ENCODE peak calls at places on chromosomes 5 and 9, in ten cellular contexts. One of them, this sample, is unnamed.

GRCh38 chr5:154740957-154741356 is 14.2 kb upstream of the LARP1 start:
- DNase-seq in HT1080: no peak
- DNase-seq in mucosa of gallbladder: no peak
- DNase-seq in naive thymus-derived CD8-positive, alpha-beta T cell: no peak
- DNase-seq in GM06990: no peak
- DNase-seq in T-helper 17 cell: no peak
- DNase-seq in hepatocyte: no peak
- DNase-seq in MM.1S: no peak
- DNase-seq in CD8-positive, alpha-beta memory T cell: no peak
- DNase-seq in NCI-H526 treated with DMSO at 0.1 percent for 48 hours: no peak
- DNase-seq in this sample: no peak

GRCh38 chr5:149930754-149931574 is 13.6 kb downstream of the PDE6A start:
- DNase-seq in naive thymus-derived CD8-positive, alpha-beta T cell: no peak
- DNase-seq in MM.1S: no peak
- DNase-seq in CD8-positive, alpha-beta memory T cell: no peak
- DNase-seq in T-helper 17 cell: no peak
- DNase-seq in NCI-H526 treated with DMSO at 0.1 percent for 48 hours: no peak
- DNase-seq in hepatocyte: no peak
- DNase-seq in GM06990: no peak
- DNase-seq in mucosa of gallbladder: no peak
- DNase-seq in HT1080: no peak
- DNase-seq in this sample: no peak

GRCh38 chr5:9927106-9927505 is 297.0 kb upstream of the TAS2R1 start:
- DNase-seq in hepatocyte: no peak
- DNase-seq in naive thymus-derived CD8-positive, alpha-beta T cell: no peak
- DNase-seq in CD8-positive, alpha-beta memory T cell: no peak
- DNase-seq in MM.1S: no peak
- DNase-seq in T-helper 17 cell: no peak
- DNase-seq in NCI-H526 treated with DMSO at 0.1 percent for 48 hours: no peak
- DNase-seq in mucosa of gallbladder: no peak
- DNase-seq in GM06990: no peak
- DNase-seq in HT1080: no peak
- DNase-seq in this sample: no peak

GRCh38 chr9:127703289-127703946 is 3.4 kb upstream of the CFAP157 start:
- DNase-seq in CD8-positive, alpha-beta memory T cell: no peak
- DNase-seq in hepatocyte: no peak
- DNase-seq in mucosa of gallbladder: no peak
- DNase-seq in naive thymus-derived CD8-positive, alpha-beta T cell: no peak
- DNase-seq in HT1080: no peak
- DNase-seq in NCI-H526 treated with DMSO at 0.1 percent for 48 hours: no peak
- DNase-seq in GM06990: no peak
- DNase-seq in T-helper 17 cell: no peak
- DNase-seq in MM.1S: no peak
- DNase-seq in this sample: no peak

GRCh38 chr5:1763548-1763911 is 36.1 kb downstream of the MRPL36 start:
- DNase-seq in MM.1S: no peak
- DNase-seq in NCI-H526 treated with DMSO at 0.1 percent for 48 hours: no peak
- DNase-seq in T-helper 17 cell: no peak
- DNase-seq in naive thymus-derived CD8-positive, alpha-beta T cell: peak; percentile 32
- DNase-seq in hepatocyte: peak; percentile 48
- DNase-seq in CD8-positive, alpha-beta memory T cell: no peak
- DNase-seq in mucosa of gallbladder: no peak
- DNase-seq in HT1080: peak; percentile 60
- DNase-seq in GM06990: no peak
- DNase-seq in this sample: peak; percentile 64

GRCh38 chr9:128704356-128704670 is 2.0 kb downstream of the PKN3 start:
- DNase-seq in naive thymus-derived CD8-positive, alpha-beta T cell: no peak
- DNase-seq in MM.1S: no peak
- DNase-seq in T-helper 17 cell: no peak
- DNase-seq in CD8-positive, alpha-beta memory T cell: no peak
- DNase-seq in mucosa of gallbladder: no peak
- DNase-seq in GM06990: no peak
- DNase-seq in NCI-H526 treated with DMSO at 0.1 percent for 48 hours: no peak
- DNase-seq in hepatocyte: no peak
- DNase-seq in HT1080: no peak
- DNase-seq in this sample: no peak

GRCh38 chr9:36462245-36462644 is 62.2 kb upstream of the RNF38 start:
- DNase-seq in MM.1S: no peak
- DNase-seq in T-helper 17 cell: no peak
- DNase-seq in HT1080: no peak
- DNase-seq in hepatocyte: no peak
- DNase-seq in mucosa of gallbladder: no peak
- DNase-seq in naive thymus-derived CD8-positive, alpha-beta T cell: no peak
- DNase-seq in CD8-positive, alpha-beta memory T cell: no peak
- DNase-seq in NCI-H526 treated with DMSO at 0.1 percent for 48 hours: no peak
- DNase-seq in GM06990: no peak
- DNase-seq in this sample: no peak

GRCh38 chr9:87193925-87194380 is 246.6 kb upstream of the GAS1 start:
- DNase-seq in NCI-H526 treated with DMSO at 0.1 percent for 48 hours: no peak
- DNase-seq in MM.1S: no peak
- DNase-seq in mucosa of gallbladder: peak; percentile 13
- DNase-seq in naive thymus-derived CD8-positive, alpha-beta T cell: no peak
- DNase-seq in hepatocyte: peak; percentile 38
- DNase-seq in GM06990: no peak
- DNase-seq in CD8-positive, alpha-beta memory T cell: no peak
- DNase-seq in HT1080: no peak
- DNase-seq in T-helper 17 cell: no peak
- DNase-seq in this sample: no peak

GRCh38 chr9:99259231-99259918 is 37.3 kb downstream of the SEC61B start:
- DNase-seq in T-helper 17 cell: peak; percentile 12
- DNase-seq in CD8-positive, alpha-beta memory T cell: peak; percentile 7
- DNase-seq in HT1080: no peak
- DNase-seq in MM.1S: peak; percentile 43
- DNase-seq in naive thymus-derived CD8-positive, alpha-beta T cell: peak; percentile 52
- DNase-seq in hepatocyte: peak; percentile 20
- DNase-seq in NCI-H526 treated with DMSO at 0.1 percent for 48 hours: no peak
- DNase-seq in mucosa of gallbladder: peak; percentile 86
- DNase-seq in GM06990: no peak
- DNase-seq in this sample: no peak

GRCh38 chr5:113050606-113051391 is 74.2 kb downstream of the DCP2 start:
- DNase-seq in HT1080: peak; percentile 88
- DNase-seq in NCI-H526 treated with DMSO at 0.1 percent for 48 hours: no peak
- DNase-seq in CD8-positive, alpha-beta memory T cell: no peak
- DNase-seq in GM06990: no peak
- DNase-seq in T-helper 17 cell: no peak
- DNase-seq in naive thymus-derived CD8-positive, alpha-beta T cell: no peak
- DNase-seq in MM.1S: peak; percentile 72
- DNase-seq in mucosa of gallbladder: no peak
- DNase-seq in hepatocyte: no peak
- DNase-seq in this sample: peak; percentile 80

GRCh38 chr9:136762915-136763648 is 1.2 kb downstream of the LCN15 start:
- DNase-seq in GM06990: no peak
- DNase-seq in MM.1S: no peak
- DNase-seq in NCI-H526 treated with DMSO at 0.1 percent for 48 hours: peak; percentile 35
- DNase-seq in CD8-positive, alpha-beta memory T cell: peak; percentile 22
- DNase-seq in mucosa of gallbladder: no peak
- DNase-seq in HT1080: no peak
- DNase-seq in T-helper 17 cell: peak; percentile 30
- DNase-seq in naive thymus-derived CD8-positive, alpha-beta T cell: no peak
- DNase-seq in hepatocyte: peak; percentile 50
- DNase-seq in this sample: peak; percentile 73

GRCh38 chr9:107208121-107208520 is 75.0 kb upstream of the RAD23B start:
- DNase-seq in HT1080: peak; percentile 81
- DNase-seq in MM.1S: no peak
- DNase-seq in CD8-positive, alpha-beta memory T cell: no peak
- DNase-seq in mucosa of gallbladder: no peak
- DNase-seq in hepatocyte: no peak
- DNase-seq in T-helper 17 cell: no peak
- DNase-seq in NCI-H526 treated with DMSO at 0.1 percent for 48 hours: no peak
- DNase-seq in GM06990: no peak
- DNase-seq in naive thymus-derived CD8-positive, alpha-beta T cell: no peak
- DNase-seq in this sample: no peak

GRCh38 chr5:82494942-82495341 is 216.8 kb upstream of the RPS23 start:
- DNase-seq in hepatocyte: no peak
- DNase-seq in MM.1S: no peak
- DNase-seq in mucosa of gallbladder: no peak
- DNase-seq in CD8-positive, alpha-beta memory T cell: no peak
- DNase-seq in naive thymus-derived CD8-positive, alpha-beta T cell: no peak
- DNase-seq in T-helper 17 cell: no peak
- DNase-seq in NCI-H526 treated with DMSO at 0.1 percent for 48 hours: no peak
- DNase-seq in HT1080: no peak
- DNase-seq in GM06990: no peak
- DNase-seq in this sample: no peak

GRCh38 chr5:34494111-34494755 is 161.9 kb upstream of the RAI14 start:
- DNase-seq in NCI-H526 treated with DMSO at 0.1 percent for 48 hours: no peak
- DNase-seq in T-helper 17 cell: no peak
- DNase-seq in CD8-positive, alpha-beta memory T cell: no peak
- DNase-seq in MM.1S: no peak
- DNase-seq in HT1080: peak; percentile 67
- DNase-seq in hepatocyte: no peak
- DNase-seq in GM06990: peak; percentile 43
- DNase-seq in mucosa of gallbladder: no peak
- DNase-seq in naive thymus-derived CD8-positive, alpha-beta T cell: no peak
- DNase-seq in this sample: no peak

GRCh38 chr9:109258619-109259321 is 62.1 kb downstream of the EPB41L4B start:
- DNase-seq in naive thymus-derived CD8-positive, alpha-beta T cell: no peak
- DNase-seq in hepatocyte: no peak
- DNase-seq in mucosa of gallbladder: no peak
- DNase-seq in MM.1S: no peak
- DNase-seq in NCI-H526 treated with DMSO at 0.1 percent for 48 hours: peak; percentile 41
- DNase-seq in T-helper 17 cell: no peak
- DNase-seq in GM06990: no peak
- DNase-seq in HT1080: no peak
- DNase-seq in CD8-positive, alpha-beta memory T cell: no peak
- DNase-seq in this sample: no peak

GRCh38 chr9:107989544-107989943 is 500.0 kb upstream of the KLF4 start:
- DNase-seq in MM.1S: no peak
- DNase-seq in GM06990: no peak
- DNase-seq in CD8-positive, alpha-beta memory T cell: no peak
- DNase-seq in NCI-H526 treated with DMSO at 0.1 percent for 48 hours: no peak
- DNase-seq in naive thymus-derived CD8-positive, alpha-beta T cell: no peak
- DNase-seq in mucosa of gallbladder: no peak
- DNase-seq in hepatocyte: peak; percentile 22
- DNase-seq in HT1080: no peak
- DNase-seq in T-helper 17 cell: no peak
- DNase-seq in this sample: no peak